ENCODE peak calls at places on chromosomes 11 and 22, in nine cellular contexts. X is tibial nerve; F is CD8-positive, alpha-beta memory T cell; Z is esophagus squamous epithelium; K is GM12878; E is aorta; J is cardiac muscle cell; H is heart right ventricle; T is SJSA1. A is an unnamed sample.

GRCh38 chr22:37054078-37054440 is 2.5 kb downstream of the KCTD17 start:
- DNase-seq in X (no peak), F (no peak), Z (no peak), K (no peak), E (no peak), J (no peak), H (no peak), T (no peak), A (no peak)

GRCh38 chr22:50577987-50578775 is at the start of gene CPT1B:
- DNase-seq in X (no peak), F (no peak), Z (no peak), K (no peak), E (peak; percentile 49), J (peak; percentile 42), H (peak; percentile 55), T (no peak), A (no peak)

GRCh38 chr11:83951521-83951920 is 665.4 kb upstream of the CCDC90B start:
- DNase-seq in X (no peak), F (no peak), Z (no peak), K (no peak), E (no peak), J (no peak), H (no peak), T (no peak), A (no peak)

GRCh38 chr11:75386912-75387311 is 12.4 kb upstream of the RPS3 start:
- DNase-seq in X (no peak), F (no peak), Z (no peak), K (no peak), E (no peak), J (no peak), H (no peak), T (no peak), A (no peak)

GRCh38 chr11:17979770-17980371 is 33.0 kb downstream of the SERGEF start:
- DNase-seq in X (no peak), F (peak; percentile 11), Z (no peak), K (no peak), E (no peak), J (peak; percentile 22), H (no peak), T (peak; percentile 38), A (no peak)

GRCh38 chr22:31291716-31292644 is at the start of gene PIK3IP1:
- DNase-seq in X (peak; percentile 88), F (peak; percentile 74), Z (peak; percentile 51), K (peak; percentile 41), E (peak; percentile 93), J (peak; percentile 92), H (peak; percentile 83), T (peak; percentile 65), A (peak; percentile 71)

GRCh38 chr11:57512646-57513445 is 2.7 kb downstream of the SLC43A1 start:
- DNase-seq in X (no peak), F (no peak), Z (no peak), K (no peak), E (no peak), J (no peak), H (no peak), T (no peak), A (no peak)

GRCh38 chr11:96391698-96392307 is 2.0 kb downstream of the JRKL start:
- DNase-seq in X (no peak), F (no peak), Z (no peak), K (no peak), E (no peak), J (no peak), H (no peak), T (no peak), A (no peak)

GRCh38 chr11:12915093-12915492 is 94.0 kb upstream of the RASSF10 start:
- DNase-seq in X (no peak), F (no peak), Z (no peak), K (no peak), E (no peak), J (no peak), H (no peak), T (no peak), A (no peak)

GRCh38 chr11:12812849-12813248 is 138.6 kb downstream of the TEAD1 start:
- DNase-seq in X (no peak), F (no peak), Z (no peak), K (no peak), E (no peak), J (no peak), H (peak; percentile 21), T (no peak), A (no peak)

DNA sequence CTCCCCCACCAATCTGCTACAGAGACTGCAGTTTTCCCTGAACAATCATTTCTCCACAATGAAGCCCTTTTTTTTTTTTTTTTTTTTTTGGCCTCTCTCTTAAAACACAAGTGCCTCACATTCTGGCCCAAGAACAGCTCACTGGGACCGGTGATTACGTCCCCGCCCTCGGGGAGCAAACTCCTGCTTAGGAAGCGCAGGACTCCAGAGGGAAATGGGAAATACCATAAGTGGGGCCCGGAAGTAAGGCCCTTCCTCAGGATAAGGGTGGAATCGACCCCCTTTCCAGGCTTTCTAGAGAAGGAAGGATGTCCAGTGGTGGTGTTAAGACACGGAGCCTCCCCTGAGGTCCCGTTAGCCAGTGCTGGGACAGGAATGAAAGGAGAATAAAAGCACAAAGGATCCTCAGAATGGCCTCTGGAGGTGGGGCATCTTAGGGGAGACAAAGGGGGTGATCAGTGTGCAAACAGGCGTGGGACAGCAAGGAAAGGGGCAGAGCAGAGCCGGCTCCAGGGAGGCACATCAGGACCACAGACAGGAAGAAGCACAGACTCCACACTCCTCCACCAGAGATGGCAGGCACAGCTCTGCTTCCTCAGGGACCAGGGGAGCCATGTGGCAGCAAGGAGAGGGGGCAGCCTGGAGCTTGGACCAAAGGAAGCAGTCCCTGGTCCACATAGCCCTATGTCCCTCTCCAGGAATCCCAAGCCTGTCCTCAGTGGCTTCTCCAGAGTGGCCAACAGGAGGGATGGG is 61.3 kb downstream of the CHST1 start:
- DNase-seq in X (no peak), F (no peak), Z (no peak), K (no peak), E (no peak), J (peak; percentile 5), H (peak; percentile 53), T (no peak), A (no peak)
- H3K4me3 ChIP-seq in X (no peak overlapping the region), F (no peak overlapping the region), Z (no peak overlapping the region), K (no peak overlapping the region), E (no peak overlapping the region), J (no peak overlapping the region), H (no peak overlapping the region), T (no peak overlapping the region), A (no peak overlapping the region)

DNA sequence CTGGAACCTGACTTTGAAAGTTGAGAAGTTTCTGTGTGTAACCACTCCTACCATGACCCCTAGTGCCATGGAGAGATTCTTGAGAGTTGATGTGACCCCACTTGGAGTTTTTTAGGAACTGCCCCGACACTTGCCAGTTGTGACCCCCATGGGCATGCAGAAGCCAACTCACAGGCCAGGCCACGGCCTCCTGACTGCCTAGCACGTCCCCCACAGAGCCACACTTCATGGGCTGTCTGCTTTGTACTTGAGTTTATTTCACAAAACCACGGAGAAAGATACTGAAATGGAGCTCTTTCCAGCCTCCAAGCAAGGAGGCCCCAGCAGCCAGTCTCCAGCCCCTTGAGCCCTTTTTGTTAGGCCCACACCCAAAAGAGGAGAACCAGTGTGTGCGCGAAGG is 8.4 kb downstream of the CYB5R2 start:
- DNase-seq in X (no peak), F (no peak), Z (no peak), K (no peak), E (no peak), J (no peak), H (no peak), T (no peak), A (no peak)
- H3K27me3 ChIP-seq in X (no peaks in the 10 kb centered on the region), F (no peaks in the 10 kb centered on the region), Z (no peaks in the 10 kb centered on the region), K (no peaks in the 10 kb centered on the region), E (no peaks in the 10 kb centered on the region), J (no peaks in the 10 kb centered on the region), H (no peaks in the 10 kb centered on the region), T (no peaks in the 10 kb centered on the region), A (no peaks in the 10 kb centered on the region)

GRCh38 chr22:32602154-32602553 is 127.5 kb downstream of the FBXO7 start:
- DNase-seq in X (no peak), F (no peak), Z (no peak), K (no peak), E (no peak), J (no peak), H (no peak), T (no peak), A (no peak)
- H3K4me3 ChIP-seq in X (no peak overlapping the region), F (no peak overlapping the region), Z (no peak overlapping the region), K (no peak overlapping the region), E (no peak overlapping the region), J (no peak overlapping the region), H (no peak overlapping the region), T (no peak overlapping the region), A (no peak overlapping the region)

DNA sequence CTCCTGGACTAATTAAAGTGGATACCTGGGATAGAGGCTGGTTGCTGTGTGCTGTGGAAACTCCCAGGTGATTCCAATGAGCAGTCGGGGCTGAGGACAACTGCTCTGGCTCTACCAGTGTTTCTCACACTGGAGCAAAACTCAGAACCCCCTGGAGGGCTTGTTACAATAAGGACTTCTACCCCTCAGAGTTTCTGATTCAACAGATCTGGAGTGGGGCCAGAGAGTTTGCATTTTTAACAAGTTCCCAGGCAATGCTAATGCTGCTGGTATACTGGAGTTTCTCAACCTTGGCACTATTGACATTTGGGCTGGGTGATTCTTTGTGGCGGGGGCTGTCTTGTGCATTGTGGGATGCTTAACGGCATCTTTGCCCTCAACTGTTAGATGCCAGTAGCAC is 353.7 kb downstream of the MIAT start:
- DNase-seq in X (no peak), F (no peak), Z (no peak), K (no peak), E (no peak), J (no peak), H (no peak), T (no peak), A (no peak)
- H3K27me3 ChIP-seq in X (no peaks in the 10 kb centered on the region), F (no peaks in the 10 kb centered on the region), Z (no peaks in the 10 kb centered on the region), K (no peaks in the 10 kb centered on the region), E (no peaks in the 10 kb centered on the region), J (peaks cover 6% of the 10 kb centered on the region), H (peaks cover 45% of the 10 kb centered on the region), T (no peaks in the 10 kb centered on the region), A (no peaks in the 10 kb centered on the region)

GRCh38 chr22:47112566-47112965 is 350.1 kb downstream of the TBC1D22A start:
- DNase-seq in X (no peak), F (no peak), Z (no peak), K (no peak), E (peak; percentile 15), J (no peak), H (no peak), T (no peak), A (no peak)
- H3K4me3 ChIP-seq in X (no peak overlapping the region), F (no peak overlapping the region), Z (no peak overlapping the region), K (no peak overlapping the region), E (no peak overlapping the region), J (no peak overlapping the region), H (no peak overlapping the region), T (no peak overlapping the region), A (no peak overlapping the region)